ENCODE peak calls at places on chromosomes 6 and 20, in six cellular contexts. P is BE2C, E is A549, A is pancreas, V is sigmoid colon, F is uterus. R is an unnamed sample.
A peak's percentile ranks its signal among the peaks of the same experiment; 100 is the strongest.

GRCh38 chr6:50925548-50925947 is 106.9 kb downstream of the TFAP2B start:
- DNase-seq in A (no peak), E (no peak), V (no peak), P (no peak), F (no peak), R (no peak)

GRCh38 chr6:88483424-88483823 is 317.3 kb upstream of the CNR1 start:
- DNase-seq in V (no peak), P (no peak), F (no peak), E (no peak), A (no peak), R (no peak)

GRCh38 chr6:110367825-110368224 is 9.7 kb upstream of the METTL24 start:
- DNase-seq in A (no peak), V (no peak), E (no peak), P (no peak), F (no peak), R (no peak)

GRCh38 chr6:43584892-43585570 is 9.0 kb downstream of the POLH start:
- DNase-seq in V (no peak), A (no peak), P (no peak), E (no peak), F (no peak), R (no peak)

GRCh38 chr20:62577447-62577846 is 64.9 kb upstream of the SLCO4A1 start:
- DNase-seq in P (no peak), V (no peak), A (no peak), F (no peak), E (no peak), R (no peak)

GRCh38 chr20:62307226-62308101 is 4.7 kb downstream of the ADRM1 start:
- DNase-seq in F (no peak), V (no peak), E (no peak), P (no peak), A (no peak), R (no peak)

GRCh38 chr20:38985603-38986170 is 23.5 kb downstream of the DHX35 start:
- DNase-seq in A (no peak), E (no peak), F (no peak), V (no peak), P (no peak), R (no peak)

GRCh38 chr6:36350681-36351091 is 14.0 kb upstream of the BNIP5 start:
- DNase-seq in F (peak; percentile 81), A (no peak), E (no peak), P (no peak), V (no peak), R (peak; percentile 65)

GRCh38 chr6:163459536-163459935 is 45.0 kb downstream of the QKI start:
- DNase-seq in A (no peak), V (no peak), P (no peak), E (no peak), F (no peak), R (no peak)

GRCh38 chr6:139378226-139378625 is 3.8 kb upstream of the CITED2 start:
- DNase-seq in E (no peak), V (no peak), A (no peak), F (no peak), P (no peak), R (no peak)

GRCh38 chr6:89999154-89999553 is 104.9 kb downstream of the GJA10 start:
- DNase-seq in P (peak; percentile 37), F (peak; percentile 28), A (peak; percentile 34), E (no peak), V (no peak), R (no peak)

GRCh38 chr6:102799051-102799450 is 1405.5 kb downstream of the GRIK2 start:
- DNase-seq in P (no peak), E (no peak), A (no peak), F (no peak), V (no peak), R (peak; percentile 37)

GRCh38 chr6:102793752-102794151 is 1400.2 kb downstream of the GRIK2 start:
- DNase-seq in E (no peak), A (no peak), P (no peak), F (no peak), V (no peak), R (no peak)

GRCh38 chr6:102798631-102799030 is 1405.1 kb downstream of the GRIK2 start:
- DNase-seq in V (no peak), F (no peak), A (no peak), E (no peak), P (no peak), R (peak; percentile 30)
- TF ChIP-seq CTCF in V (no peak), F (no peak), A (no peak), E (no peak), P (no peak), R (no peak)

DNA sequence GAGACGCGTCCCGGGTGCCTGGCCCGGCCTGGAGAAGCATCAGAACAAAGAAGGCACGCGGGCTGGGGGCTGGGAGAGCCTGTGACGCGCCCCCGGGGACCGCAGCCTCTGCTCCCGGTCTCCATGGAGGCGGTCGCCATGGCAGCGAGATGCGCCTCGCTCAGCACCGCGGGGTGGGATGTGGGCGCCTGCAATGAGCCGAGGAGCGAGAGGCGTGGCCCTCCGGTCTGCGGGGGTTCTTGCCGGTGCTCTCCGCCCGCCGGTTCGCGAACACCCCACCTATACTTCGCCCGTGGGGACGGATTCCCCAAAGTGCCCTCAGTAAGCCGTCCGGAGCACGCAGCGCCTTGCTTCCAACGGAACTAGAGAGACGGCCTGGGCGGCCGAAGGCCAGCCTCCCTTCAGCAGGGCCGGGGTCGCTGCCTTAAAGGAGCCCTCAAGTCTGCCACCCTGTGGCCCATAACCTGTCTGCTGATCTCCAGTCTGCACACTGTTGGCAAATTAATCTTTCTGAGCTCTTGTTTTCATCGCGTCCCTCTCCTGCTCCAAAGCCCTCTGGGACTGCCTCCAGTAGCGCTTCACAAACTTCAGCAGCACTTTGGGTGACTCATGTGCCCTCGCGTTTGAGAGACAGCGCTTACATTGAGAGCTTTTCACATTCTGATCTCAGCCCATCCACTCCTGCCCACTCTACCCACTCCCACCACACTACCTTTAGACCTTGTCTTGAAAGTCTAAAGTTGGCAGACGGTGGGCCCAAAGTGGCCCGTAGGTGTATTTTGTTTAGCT is 983 bp upstream of the ADISSP start:
- DNase-seq in E (peak; percentile 89), P (peak; percentile 92), F (peak; percentile 71), A (peak; percentile 68), V (peak; percentile 91), R (peak; percentile 88)
- H3K4me1 ChIP-seq in E (peaks cover 20% of the 10 kb centered on the region), P (peaks cover 6% of the 10 kb centered on the region), F (no peaks in the 10 kb centered on the region), A (no peaks in the 10 kb centered on the region), V (peaks cover 51% of the 10 kb centered on the region), R (peaks cover 19% of the 10 kb centered on the region)

DNA sequence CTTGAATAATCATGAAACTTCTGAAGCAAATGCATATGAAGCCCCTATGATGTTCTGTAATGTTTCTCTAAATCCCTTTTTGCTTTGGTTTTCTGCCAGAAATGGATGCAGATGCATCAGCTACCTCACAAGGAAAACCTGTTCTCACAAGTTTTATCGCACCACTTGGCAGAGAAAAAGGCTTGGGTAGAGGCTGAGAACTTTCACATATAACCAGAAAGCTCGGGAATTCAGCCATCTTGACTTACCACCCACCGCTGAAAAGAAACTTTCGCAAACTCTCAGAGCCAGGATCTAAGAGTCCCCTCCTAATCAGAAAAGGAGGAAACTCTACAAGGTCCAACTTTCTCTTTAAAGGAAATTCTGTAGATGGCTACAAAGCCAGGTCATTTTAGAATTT is 36.2 kb upstream of the ADTRP start:
- DNase-seq in E (no peak), F (no peak), A (no peak), P (no peak), V (no peak), R (no peak)
- TF ChIP-seq CTCF in E (no peak), F (no peak), A (no peak), P (no peak), V (no peak), R (no peak)

GRCh38 chr20:48783533-48784272 is 44.1 kb downstream of the PREX1 start:
- DNase-seq in E (no peak), A (no peak), F (no peak), V (no peak), P (no peak), R (peak; percentile 37)

GRCh38 chr20:48782901-48783308 is 44.9 kb downstream of the PREX1 start:
- DNase-seq in F (no peak), P (no peak), A (no peak), E (no peak), V (no peak), R (peak; percentile 17)

GRCh38 chr20:48785801-48786200 is 42.0 kb downstream of the PREX1 start:
- DNase-seq in V (no peak), P (no peak), F (no peak), E (no peak), A (no peak), R (peak; percentile 47)

GRCh38 chr20:48785256-48785655 is 42.5 kb downstream of the PREX1 start:
- DNase-seq in A (no peak), V (peak; percentile 33), P (no peak), E (no peak), F (no peak), R (peak; percentile 32)

DNA sequence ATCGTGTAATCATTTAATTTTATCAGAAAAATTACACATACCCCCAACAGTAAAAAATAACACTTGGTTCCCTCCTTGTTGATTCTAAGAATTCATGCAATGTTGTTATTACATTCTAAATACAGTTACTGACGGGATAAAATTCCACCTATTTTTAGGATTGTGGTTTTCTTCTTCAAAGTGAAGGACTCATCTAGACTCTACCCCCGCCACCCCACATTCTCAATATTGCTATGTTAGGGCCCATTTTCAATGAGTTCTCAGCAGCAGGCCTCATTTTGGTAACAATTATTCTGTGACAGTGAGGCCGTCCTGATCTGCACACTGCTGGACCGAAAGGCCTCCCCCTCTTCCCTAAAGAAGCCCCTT is 43.5 kb downstream of the PREX1 start:
- DNase-seq in A (no peak), P (no peak), E (no peak), F (no peak), V (no peak), R (no peak)
- H3K4me1 ChIP-seq in A (no peaks in the 10 kb centered on the region), P (no peaks in the 10 kb centered on the region), E (peaks cover 15% of the 10 kb centered on the region), F (no peaks in the 10 kb centered on the region), V (no peaks in the 10 kb centered on the region), R (peaks cover 33% of the 10 kb centered on the region)

R was measured in upper lobe of right lung.